ENCODE peak calls at places on chromosomes 16 and 17, in ten cellular contexts. K is right lobe of liver; A is stimulated activated CD8-positive, alpha-beta memory T cell treated with anti-CD3 and anti-CD28 coated beads, Interleukin-15, amount 100 ng/mL, for 48 hours; F is GM23338; J is thoracic aorta; T is nephron progenitor cell; U is stimulated activated CD4-positive, alpha-beta T cell treated with anti-CD3 and anti-CD28 coated beads, Interleukin-15, amount 100 ng/mL, for 48 hours; O is trophoblast cell; G is NCI-H2081; N is adrenal gland. C is an unnamed sample.

GRCh38 chr17:5011928-5012327 is 14.2 kb downstream of the KIF1C start:
- DNase-seq in T (no peak), N (no peak), O (no peak), K (no peak), G (no peak), F (no peak), U (no peak), J (no peak), A (peak), C (no peak)

GRCh38 chr17:35315283-35315682 is 58.1 kb downstream of the SLFN11 start:
- DNase-seq in U (no peak), G (no peak), T (no peak), A (no peak), K (no peak), O (no peak), F (no peak), J (no peak), N (peak), C (no peak)

GRCh38 chr17:39754161-39754957 is 16.6 kb downstream of the GRB7 start:
- DNase-seq in K (peak), T (peak), F (peak), N (peak), G (peak), J (peak), U (peak), A (peak), O (peak), C (peak)

GRCh38 chr16:74431516-74431915 is 10.2 kb upstream of the CLEC18B start:
- DNase-seq in J (no peak), T (no peak), N (no peak), O (no peak), F (no peak), G (no peak), A (no peak), U (no peak), K (no peak), C (no peak)

GRCh38 chr16:24784121-24784520 is 54.7 kb downstream of the TNRC6A start:
- DNase-seq in A (no peak), F (no peak), U (no peak), T (no peak), J (no peak), O (no peak), K (no peak), N (no peak), G (no peak), C (no peak)

GRCh38 chr16:46736695-46737094 is 11.4 kb downstream of the MYLK3 start:
- DNase-seq in A (no peak), O (peak), F (no peak), J (no peak), G (no peak), T (no peak), K (no peak), U (no peak), N (no peak), C (no peak)

GRCh38 chr16:779561-779960 is 8.6 kb downstream of the RPUSD1 start:
- DNase-seq in G (no peak), T (no peak), U (no peak), O (no peak), K (no peak), N (no peak), J (no peak), A (no peak), F (no peak), C (no peak)

GRCh38 chr17:35713069-35713728 is 18.2 kb upstream of the RASL10B start:
- DNase-seq in J (peak), U (no peak), F (no peak), O (no peak), N (peak), A (no peak), G (no peak), K (peak), T (peak), C (no peak)

GRCh38 chr17:64149196-64149595 is 19.3 kb upstream of the ERN1 start:
- DNase-seq in G (no peak), T (no peak), J (no peak), K (no peak), F (no peak), A (no peak), N (peak), U (no peak), O (no peak), C (no peak)

GRCh38 chr16:61413026-61413425 is 623.2 kb downstream of the CDH8 start:
- DNase-seq in U (no peak), J (no peak), A (no peak), T (peak), N (no peak), K (no peak), G (no peak), F (no peak), O (no peak), C (no peak)

GRCh38 chr16:83995756-83996155 is 27.7 kb downstream of the NECAB2 start:
- DNase-seq in F (peak), O (no peak), J (no peak), U (no peak), G (peak), N (no peak), T (peak), K (no peak), A (no peak), C (no peak)

GRCh38 chr17:80791758-80792284 is 199.8 kb upstream of the CHMP6 start:
- DNase-seq in G (no peak), N (peak), O (peak), J (peak), K (no peak), A (peak), U (no peak), F (no peak), T (no peak), C (no peak)

GRCh38 chr16:19712418-19713058 is 5.5 kb downstream of the KNOP1 start:
- DNase-seq in U (no peak), T (no peak), K (no peak), F (no peak), A (no peak), O (no peak), J (no peak), G (no peak), N (no peak), C (no peak)

GRCh38 chr17:69503711-69504110 is 89.2 kb downstream of the MAP2K6 start:
- DNase-seq in T (no peak), A (no peak), F (no peak), O (no peak), K (no peak), G (no peak), U (no peak), J (no peak), N (no peak), C (no peak)

GRCh38 chr16:67207857-67208524 is 9.1 kb downstream of the ELMO3 start:
- DNase-seq in O (peak), N (peak), G (no peak), K (no peak), F (no peak), J (no peak), U (no peak), A (no peak), T (no peak), C (no peak)

GRCh38 chr17:1229354-1229890 is 40.8 kb upstream of the BHLHA9 start:
- DNase-seq in J (no peak), K (peak), U (peak), O (peak), N (peak), A (no peak), T (peak), G (no peak), F (peak), C (peak)

GRCh38 chr16:83887088-83887487 is 11.8 kb upstream of the MLYCD start:
- DNase-seq in J (no peak), F (peak), A (no peak), N (no peak), G (no peak), U (no peak), K (no peak), O (no peak), T (no peak), C (no peak)

GRCh38 chr17:77965354-77965753 is 6.9 kb downstream of the TNRC6C start:
- DNase-seq in K (no peak), J (no peak), A (no peak), T (no peak), U (no peak), G (no peak), N (no peak), O (no peak), F (no peak), C (no peak)

GRCh38 chr16:56742030-56742984 is 12.4 kb downstream of the NUP93 start:
- DNase-seq in N (no peak), O (no peak), F (no peak), T (no peak), A (no peak), U (no peak), K (no peak), G (no peak), J (no peak), C (no peak)

GRCh38 chr16:23452221-23452571 is 793 bp downstream of the COG7 start:
- DNase-seq in N (no peak), A (no peak), G (no peak), O (no peak), F (peak), J (no peak), K (no peak), T (no peak), U (no peak), C (no peak)

GRCh38 chr16:11485676-11486075 is 101.0 kb downstream of the LITAF start:
- DNase-seq in N (no peak), U (no peak), O (no peak), A (no peak), K (no peak), T (no peak), G (no peak), F (no peak), J (no peak), C (no peak)

GRCh38 chr16:19698480-19699465 is 19.3 kb downstream of the KNOP1 start:
- DNase-seq in A (peak), K (peak), G (no peak), F (no peak), U (no peak), N (peak), T (no peak), J (no peak), O (no peak), C (no peak)

GRCh38 chr16:30092373-30093010 is 768 bp upstream of the TBX6 start:
- DNase-seq in A (peak), J (no peak), T (peak), K (peak), N (peak), O (peak), F (peak), G (peak), U (peak), C (peak)

GRCh38 chr16:66159987-66160386 is 206.5 kb upstream of the CDH5 start:
- DNase-seq in G (no peak), F (no peak), K (no peak), O (no peak), J (no peak), T (no peak), A (no peak), N (no peak), U (no peak), C (no peak)

GRCh38 chr17:43766413-43767052 is 7.9 kb upstream of the SOST start:
- DNase-seq in A (no peak), O (peak), G (peak), J (no peak), K (no peak), N (peak), T (peak), U (peak), F (peak), C (no peak)

GRCh38 chr16:57471852-57472664 is 9.6 kb downstream of the POLR2C start:
- DNase-seq in A (no peak), J (no peak), O (no peak), F (peak), N (no peak), U (no peak), G (no peak), T (peak), K (peak), C (no peak)

GRCh38 chr16:56617212-56618085 is 8.1 kb upstream of the MT1E start:
- DNase-seq in F (peak), G (no peak), K (peak), J (no peak), A (peak), U (peak), T (peak), O (peak), N (peak), C (no peak)

GRCh38 chr17:65638221-65638940 is 76.9 kb upstream of the AXIN2 start:
- DNase-seq in U (no peak), A (no peak), F (peak), K (no peak), N (no peak), J (no peak), G (no peak), T (no peak), O (no peak), C (no peak)

GRCh38 chr17:41538565-41538991 is 10.5 kb upstream of the KRT19 start:
- DNase-seq in K (no peak), T (no peak), O (no peak), A (no peak), N (no peak), G (no peak), U (no peak), F (peak), J (no peak), C (no peak)

GRCh38 chr16:68800257-68800875 is 43.0 kb upstream of the TANGO6 start:
- DNase-seq in T (peak), K (no peak), N (peak), J (no peak), O (peak), U (peak), F (peak), G (peak), A (no peak), C (no peak)

GRCh38 chr17:69175812-69176517 is 34.3 kb upstream of the ABCA6 start:
- DNase-seq in F (no peak), J (no peak), T (no peak), U (no peak), K (no peak), G (no peak), O (peak), A (no peak), N (no peak), C (no peak)